ENCODE peak calls at places on chromosome 22, in five cellular contexts. X, L, E, Q and I are unnamed samples.

GRCh38 chr22:37187891-37188761 is at the start of gene C1QTNF6:
- DNase-seq in X (peak), L (no peak), E (peak), Q (peak), I (no peak)

GRCh38 chr22:38632528-38632927 is 23.7 kb downstream of the FAM227A start:
- DNase-seq in X (no peak), L (no peak), E (no peak), Q (no peak), I (no peak)

GRCh38 chr22:24386814-24387550 is 40.4 kb upstream of the ADORA2A start:
- DNase-seq in X (no peak), L (no peak), E (no peak), Q (no peak), I (no peak)

GRCh38 chr22:37335819-37336199 is 53.5 kb downstream of the CYTH4 start:
- DNase-seq in X (no peak), L (no peak), E (no peak), Q (no peak), I (no peak)

GRCh38 chr22:21725956-21726649 is 9.5 kb downstream of the YPEL1 start:
- DNase-seq in X (no peak), L (no peak), E (no peak), Q (no peak), I (no peak)

GRCh38 chr22:33299245-33299956 is 241.2 kb upstream of the SYN3 start:
- DNase-seq in X (no peak), L (peak), E (no peak), Q (no peak), I (no peak)

GRCh38 chr22:30931541-30932300 is 36.9 kb downstream of the MORC2 start:
- DNase-seq in X (no peak), L (no peak), E (no peak), Q (no peak), I (no peak)

GRCh38 chr22:31106651-31107205 is 640 bp downstream of the SELENOM start:
- DNase-seq in X (peak), L (no peak), E (peak), Q (peak), I (no peak)

GRCh38 chr22:49181431-49181830 is 646.2 kb downstream of the BRD1 start:
- DNase-seq in X (no peak), L (no peak), E (no peak), Q (no peak), I (no peak)

GRCh38 chr22:46446799-46447198 is 90.6 kb downstream of the CELSR1 start:
- DNase-seq in X (no peak), L (no peak), E (no peak), Q (peak), I (no peak)

GRCh38 chr22:49997932-49998717 is 14.4 kb downstream of the IL17REL start:
- DNase-seq in X (no peak), L (no peak), E (no peak), Q (no peak), I (no peak)

GRCh38 chr22:31937328-31937727 is 7.0 kb upstream of the YWHAH start:
- DNase-seq in X (no peak), L (no peak), E (no peak), Q (no peak), I (no peak)

GRCh38 chr22:22201185-22201924 is 43.2 kb upstream of the VPREB1 start:
- DNase-seq in X (peak), L (peak), E (peak), Q (peak), I (no peak)

GRCh38 chr22:49156662-49157285 is 670.9 kb downstream of the BRD1 start:
- DNase-seq in X (no peak), L (no peak), E (no peak), Q (peak), I (no peak)

GRCh38 chr22:38110863-38111852 is 674 bp upstream of the BAIAP2L2 start:
- DNase-seq in X (no peak), L (no peak), E (no peak), Q (no peak), I (no peak)

GRCh38 chr22:19143967-19144400 is 467 bp downstream of the ESS2 start:
- DNase-seq in X (no peak), L (no peak), E (peak), Q (no peak), I (no peak)

GRCh38 chr22:21000215-21000986 is 1.5 kb downstream of the THAP7 start:
- DNase-seq in X (no peak), L (no peak), E (no peak), Q (no peak), I (no peak)

GRCh38 chr22:32544953-32545558 is 70.4 kb downstream of the FBXO7 start:
- DNase-seq in X (no peak), L (no peak), E (peak), Q (no peak), I (no peak)

GRCh38 chr22:48240165-48240934 is 1477.9 kb downstream of the TBC1D22A start:
- DNase-seq in X (no peak), L (no peak), E (no peak), Q (no peak), I (no peak)

GRCh38 chr22:29456211-29456671 is 17.9 kb downstream of the RFPL1 start:
- DNase-seq in X (no peak), L (no peak), E (no peak), Q (no peak), I (no peak)

GRCh38 chr22:39658367-39658766 is 87.8 kb downstream of the CACNA1I start:
- DNase-seq in X (no peak), L (no peak), E (peak), Q (no peak), I (no peak)

GRCh38 chr22:31248965-31249940 is 37.2 kb downstream of the LIMK2 start:
- DNase-seq in X (no peak), L (no peak), E (peak), Q (peak), I (no peak)

GRCh38 chr22:35140879-35141745 is 75.2 kb downstream of the ISX start:
- DNase-seq in X (no peak), L (no peak), E (no peak), Q (peak), I (no peak)

GRCh38 chr22:20243545-20244249 is 24.4 kb downstream of the RTN4R start:
- DNase-seq in X (peak), L (peak), E (peak), Q (peak), I (peak)

GRCh38 chr22:40588726-40589125 is 47.8 kb downstream of the MRTFA start:
- DNase-seq in X (no peak), L (no peak), E (peak), Q (peak), I (no peak)

GRCh38 chr22:38788417-38788816 is 5.5 kb downstream of the DNAL4 start:
- DNase-seq in X (peak), L (no peak), E (peak), Q (no peak), I (peak)

GRCh38 chr22:50259302-50259701 is 2.2 kb downstream of the MAPK12 start:
- DNase-seq in X (no peak), L (no peak), E (no peak), Q (no peak), I (no peak)

GRCh38 chr22:39955675-39956074 is 4.5 kb upstream of the TMA7B start:
- DNase-seq in X (no peak), L (no peak), E (no peak), Q (no peak), I (no peak)

GRCh38 chr22:23085785-23086184 is 15.5 kb downstream of the GNAZ start:
- DNase-seq in X (no peak), L (no peak), E (no peak), Q (no peak), I (no peak)

GRCh38 chr22:40426671-40427070 is 56.3 kb downstream of the SGSM3 start:
- DNase-seq in X (peak), L (no peak), E (no peak), Q (no peak), I (peak)

GRCh38 chr22:18110944-18111758 is 542 bp downstream of the TUBA8 start:
- DNase-seq in X (no peak), L (no peak), E (no peak), Q (no peak), I (no peak)

GRCh38 chr22:50247748-50248147 is 2.9 kb upstream of the TUBGCP6 start:
- DNase-seq in X (no peak), L (peak), E (peak), Q (no peak), I (no peak)

GRCh38 chr22:30424471-30425326 is 869 bp upstream of the MTFP1 start:
- DNase-seq in X (no peak), L (no peak), E (no peak), Q (peak), I (no peak)

GRCh38 chr22:42768385-42769035 is 47.8 kb upstream of the A4GALT start:
- DNase-seq in X (no peak), L (no peak), E (no peak), Q (no peak), I (no peak)

GRCh38 chr22:46528121-46528610 is 9.3 kb downstream of the CELSR1 start:
- DNase-seq in X (no peak), L (no peak), E (peak), Q (no peak), I (no peak)